ENCODE peak calls at places on chromosomes 13 and 19, in seven cellular contexts. I is activated naive CD4-positive, alpha-beta T cell; C is uterus; W is retina; K is tibial nerve; J is activated CD4-positive, alpha-beta T cell treated with anti-CD3 and anti-CD28 coated beads, Interleukin-2, amount 50 U/mL, for 24 hours; P is ACHN. B is an unnamed sample.
A peak's percentile ranks its signal among the peaks of the same experiment; 100 is the strongest.

GRCh38 chr13:93951153-93951552 is 528.3 kb downstream of the DCT start:
- DNase-seq in I (no peak), P (peak; percentile 20), J (no peak), W (no peak), K (no peak), C (no peak), B (no peak)

GRCh38 chr13:75760182-75760981 is 124.3 kb downstream of the LMO7 start:
- DNase-seq in P (peak; percentile 66), C (no peak), J (no peak), W (no peak), K (no peak), I (no peak), B (peak; percentile 92)

GRCh38 chr13:48230541-48230940 is 2.5 kb upstream of the ITM2B start:
- DNase-seq in P (peak; percentile 26), I (no peak), C (no peak), W (no peak), K (no peak), J (no peak), B (no peak)

GRCh38 chr19:7849631-7850428 is 19.8 kb downstream of the EVI5L start:
- DNase-seq in W (no peak), J (no peak), C (no peak), K (no peak), P (no peak), I (no peak), B (no peak)

GRCh38 chr19:52898101-52898500 is 666 bp upstream of the ZNF320 start:
- DNase-seq in I (no peak), J (no peak), P (no peak), W (no peak), C (no peak), K (no peak), B (no peak)

GRCh38 chr13:50123862-50124535 is 108.8 kb downstream of the KCNRG start:
- DNase-seq in I (peak; percentile 31), J (peak; percentile 66), W (peak; percentile 92), C (peak; percentile 85), K (peak; percentile 69), P (peak; percentile 89), B (peak; percentile 68)

GRCh38 chr19:2514981-2515518 is 39.1 kb downstream of the GADD45B start:
- DNase-seq in P (no peak), J (no peak), K (no peak), C (no peak), I (no peak), W (no peak), B (no peak)

GRCh38 chr13:87827479-87827878 is 156.3 kb downstream of the SLITRK5 start:
- DNase-seq in W (no peak), C (no peak), I (no peak), P (peak; percentile 82), J (no peak), K (no peak), B (no peak)

B was measured in LoVo.